ENCODE peak calls at places on chromosomes 4 and X, in four cellular contexts. T is Panc1, X is SK-N-SH, A is GM23338. F is an unnamed sample.

GRCh38 chr4:40003986-40004385 is 26.3 kb upstream of the PDS5A start:
- DNase-seq in T (no peak), X (no peak), A (no peak), F (no peak)

GRCh38 chr4:103099691-103100392 is at the start of gene BDH2:
- DNase-seq in T (no peak), X (peak; percentile 64), A (peak; percentile 98), F (peak; percentile 75)

GRCh38 chrX:47169726-47170515 is 23.7 kb upstream of the UBA1 start:
- DNase-seq in T (no peak), X (peak; percentile 14), A (no peak), F (no peak)

GRCh38 chrX:24862343-24862742 is 153.4 kb downstream of the ARX start:
- DNase-seq in T (no peak), X (no peak), A (no peak), F (peak; percentile 65)

GRCh38 chrX:1084689-1085088 is 127.8 kb downstream of the CRLF2 start:
- DNase-seq in T (no peak), X (no peak), A (no peak), F (peak; percentile 87)

GRCh38 chrX:39242187-39242586 is 440.9 kb downstream of the MID1IP1 start:
- DNase-seq in T (no peak), X (peak; percentile 16), A (peak; percentile 51), F (peak; percentile 41)

GRCh38 chr4:159401791-159402380 is 299.0 kb downstream of the RAPGEF2 start:
- DNase-seq in T (no peak), X (no peak), A (no peak), F (peak; percentile 33)

GRCh38 chrX:53320543-53321215 is 39.3 kb upstream of the IQSEC2 start:
- DNase-seq in T (no peak), X (peak; percentile 58), A (peak; percentile 15), F (no peak)

GRCh38 chr4:113101669-113102068 is 52.2 kb downstream of the ANK2 start:
- DNase-seq in T (no peak), X (no peak), A (no peak), F (no peak)

GRCh38 chrX:87572911-87573310 is 55.3 kb downstream of the KLHL4 start:
- DNase-seq in T (no peak), X (no peak), A (no peak), F (no peak)

GRCh38 chr4:188455353-188455752 is 316.1 kb downstream of the TRIML1 start:
- DNase-seq in T (no peak), X (no peak), A (no peak), F (no peak)

GRCh38 chrX:47578692-47579091 is 3.5 kb upstream of the TIMP1 start:
- DNase-seq in T (no peak), X (no peak), A (peak; percentile 24), F (no peak)

GRCh38 chr4:168923526-168924194 is 86.4 kb downstream of the CBR4 start:
- DNase-seq in T (peak; percentile 25), X (peak; percentile 60), A (peak; percentile 94), F (peak; percentile 78)

GRCh38 chrX:33686105-33686504 is 446.0 kb downstream of the FAM47A start:
- DNase-seq in T (no peak), X (no peak), A (no peak), F (no peak)

GRCh38 chr4:2276581-2277325 is 14.8 kb upstream of the MXD4 start:
- DNase-seq in T (no peak), X (no peak), A (no peak), F (no peak)

GRCh38 chrX:139642241-139642927 is 65.6 kb downstream of the MCF2 start:
- DNase-seq in T (no peak), X (no peak), A (peak; percentile 38), F (no peak)

GRCh38 chrX:97672138-97672537 is 788.4 kb downstream of the RPA4 start:
- DNase-seq in T (no peak), X (no peak), A (no peak), F (no peak)

GRCh38 chr4:106304632-106305031 is 11.4 kb downstream of the TBCK start:
- DNase-seq in T (no peak), X (no peak), A (no peak), F (no peak)

GRCh38 chr4:5710065-5710961 is 688 bp upstream of the EVC start:
- DNase-seq in T (no peak), X (peak; percentile 75), A (peak; percentile 59), F (peak; percentile 33)

GRCh38 chr4:48341776-48342558 is 638 bp downstream of the SLAIN2 start:
- DNase-seq in T (no peak), X (peak; percentile 62), A (peak; percentile 75), F (no peak)

GRCh38 chr4:41212221-41213203 is 1.8 kb downstream of the APBB2 start:
- DNase-seq in T (peak; percentile 69), X (peak; percentile 55), A (peak; percentile 57), F (peak; percentile 62)

GRCh38 chrX:138925330-138925729 is 213.8 kb upstream of the FGF13 start:
- DNase-seq in T (no peak), X (no peak), A (no peak), F (no peak)

GRCh38 chr4:122584517-122584916 is 36.3 kb downstream of the IL21 start:
- DNase-seq in T (no peak), X (no peak), A (no peak), F (no peak)

GRCh38 chrX:155694649-155695048 is 81.9 kb upstream of the TMLHE start:
- DNase-seq in T (no peak), X (no peak), A (no peak), F (no peak)

GRCh38 chr4:5517372-5517771 is 191.0 kb downstream of the EVC2 start:
- DNase-seq in T (no peak), X (no peak), A (no peak), F (no peak)

GRCh38 chr4:142845293-142846070 is 619 bp downstream of the INPP4B start:
- DNase-seq in T (no peak), X (peak; percentile 44), A (peak; percentile 63), F (peak; percentile 27)

GRCh38 chr4:168942985-168943384 is 67.1 kb downstream of the CBR4 start:
- DNase-seq in T (no peak), X (no peak), A (peak; percentile 63), F (no peak)

GRCh38 chr4:48017108-48017527 is 546 bp downstream of the NIPAL1 start:
- DNase-seq in T (no peak), X (peak; percentile 68), A (peak; percentile 73), F (peak; percentile 20)

GRCh38 chrX:109485470-109486340 is 3.8 kb upstream of the GUCY2F start:
- DNase-seq in T (peak; percentile 64), X (peak; percentile 38), A (peak; percentile 64), F (peak; percentile 15)

GRCh38 chr4:25856756-25857155 is 6.0 kb downstream of the SEL1L3 start:
- DNase-seq in T (no peak), X (no peak), A (no peak), F (no peak)

GRCh38 chr4:40493160-40493559 is 136.5 kb downstream of the RBM47 start:
- DNase-seq in T (no peak), X (no peak), A (no peak), F (no peak)

GRCh38 chrX:39201305-39201990 is 400.2 kb downstream of the MID1IP1 start:
- DNase-seq in T (no peak), X (no peak), A (no peak), F (no peak)

GRCh38 chrX:150324035-150324728 is 38.9 kb upstream of the MAMLD1 start:
- DNase-seq in T (peak; percentile 7), X (no peak), A (no peak), F (peak; percentile 44)

GRCh38 chr4:30537462-30537861 is 182.7 kb upstream of the PCDH7 start:
- DNase-seq in T (peak; percentile 5), X (no peak), A (no peak), F (peak; percentile 7)

DNA sequence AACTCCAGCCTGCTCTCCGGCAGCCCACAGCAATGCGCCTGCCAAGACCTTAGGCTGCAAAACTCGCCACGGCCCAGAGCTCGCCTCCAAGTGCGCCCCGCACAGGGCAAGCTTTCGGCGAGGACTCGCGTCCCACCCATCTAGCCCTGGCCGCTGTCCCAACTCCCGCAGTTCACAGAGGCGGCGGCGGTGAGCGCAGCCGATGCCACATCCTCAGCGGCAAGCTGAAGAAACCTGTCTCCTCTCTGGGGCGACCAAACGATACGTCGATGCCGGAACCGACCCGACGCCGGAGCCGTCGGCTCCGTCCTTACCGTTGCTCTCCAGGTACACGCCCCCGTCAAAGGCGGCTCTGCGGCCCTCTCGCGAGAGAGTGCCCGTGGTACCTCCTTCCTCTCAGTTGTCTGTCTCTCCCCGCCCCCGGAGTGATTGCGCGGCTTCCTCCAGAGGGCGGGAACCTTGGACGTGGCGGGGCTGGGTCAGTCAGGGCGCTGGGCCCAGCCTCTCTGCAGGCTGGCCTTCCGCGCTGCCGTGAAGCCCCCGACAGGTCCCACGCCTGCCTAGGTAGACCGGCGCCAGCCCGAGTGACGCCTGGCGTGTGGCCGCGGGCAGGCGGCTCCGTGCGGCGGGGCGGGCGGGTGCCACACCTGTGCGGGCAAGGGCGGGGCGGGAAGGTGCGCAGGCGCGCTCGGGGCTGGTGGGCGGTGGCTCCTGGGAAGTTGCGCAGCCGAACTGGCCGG is 380 bp upstream of the RAB33B start:
- DNase-seq in T (peak; percentile 83), X (peak; percentile 95), A (peak; percentile 98), F (peak; percentile 97)
- TF ChIP-seq REST in T (no peak), X (peak; percentile 4), A (no peak), F (peak; percentile 95)

GRCh38 chr4:161530710-161531109 is 633.1 kb downstream of the FSTL5 start:
- DNase-seq in T (no peak), X (no peak), A (no peak), F (no peak)
- TF ChIP-seq REST in T (no peak), X (no peak), A (no peak), F (no peak)

GRCh38 chr4:8040607-8041006 is 100.9 kb upstream of the AFAP1 start:
- DNase-seq in T (no peak), X (no peak), A (no peak), F (no peak)
- TF ChIP-seq REST in T (peak; percentile 72), X (peak; percentile 86), A (peak; percentile 64), F (no peak)

GRCh38 chr4:105042451-105042850 is 104.2 kb upstream of the TET2 start:
- DNase-seq in T (no peak), X (no peak), A (no peak), F (no peak)

GRCh38 chr4:105036991-105037390 is 109.7 kb upstream of the TET2 start:
- DNase-seq in T (no peak), X (no peak), A (no peak), F (no peak)
- TF ChIP-seq REST in T (peak; percentile 21), X (peak; percentile 79), A (no peak), F (peak; percentile 56)

GRCh38 chr4:52635130-52635529 is 24.0 kb downstream of the USP46 start:
- DNase-seq in T (no peak), X (no peak), A (no peak), F (no peak)
- TF ChIP-seq REST in T (no peak), X (no peak), A (no peak), F (no peak)